ENCODE peak calls at places on chromosomes 3 and 15, in nine cellular contexts. D, N, G, B, K, I, F, E and C are unnamed samples.

GRCh38 chr3:128226794-128227399 is 73.6 kb downstream of the EEFSEC start:
- DNase-seq in I (no peak), F (no peak), K (no peak), E (no peak), D (no peak), B (peak; percentile 12), N (no peak), G (peak; percentile 42), C (no peak)

GRCh38 chr15:71168163-71168832 is 53.0 kb downstream of the THSD4 start:
- DNase-seq in E (no peak), B (no peak), D (no peak), K (no peak), G (no peak), I (no peak), N (no peak), F (no peak), C (no peak)

GRCh38 chr3:143118630-143119008 is 952 bp upstream of the CHST2 start:
- DNase-seq in K (no peak), G (no peak), B (no peak), D (no peak), E (no peak), N (no peak), I (no peak), F (no peak), C (no peak)

GRCh38 chr15:68578960-68579935 is at the start of gene CORO2B:
- DNase-seq in F (peak; percentile 64), I (no peak), N (no peak), K (peak; percentile 48), B (no peak), D (peak; percentile 18), E (no peak), G (peak; percentile 50), C (no peak)

GRCh38 chr15:96046620-96047240 is 283.8 kb upstream of the NR2F2 start:
- DNase-seq in I (no peak), G (no peak), B (peak; percentile 24), F (no peak), D (no peak), N (no peak), E (no peak), K (no peak), C (no peak)

GRCh38 chr15:101128191-101128590 is 123.7 kb downstream of the CHSY1 start:
- DNase-seq in D (peak; percentile 98), E (no peak), I (no peak), N (no peak), K (no peak), B (no peak), F (no peak), G (peak; percentile 96), C (no peak)

GRCh38 chr3:119700269-119700919 is 2.4 kb upstream of the CFAP91 start:
- DNase-seq in F (no peak), D (peak; percentile 41), K (no peak), E (no peak), I (no peak), B (no peak), N (no peak), G (peak; percentile 39), C (no peak)

GRCh38 chr15:75924576-75924975 is 20.9 kb downstream of the FBXO22 start:
- DNase-seq in E (no peak), G (no peak), I (no peak), F (no peak), N (no peak), B (no peak), D (no peak), K (no peak), C (no peak)

GRCh38 chr15:73957276-73957675 is 31.0 kb downstream of the LOXL1 start:
- DNase-seq in I (no peak), K (no peak), F (no peak), D (no peak), N (no peak), B (no peak), E (no peak), G (no peak), C (no peak)

GRCh38 chr3:130341388-130341787 is 4.1 kb upstream of the COL6A5 start:
- DNase-seq in I (no peak), G (no peak), E (no peak), B (no peak), N (no peak), D (peak; percentile 17), K (no peak), F (no peak), C (no peak)

GRCh38 chr3:141955163-141955562 is 78.7 kb downstream of the ATP1B3 start:
- DNase-seq in K (no peak), N (no peak), F (no peak), G (no peak), I (no peak), B (no peak), D (peak; percentile 50), E (no peak), C (no peak)

GRCh38 chr3:20350449-20350848 is 164.4 kb upstream of the SGO1 start:
- DNase-seq in G (no peak), I (no peak), N (no peak), D (no peak), K (no peak), E (no peak), B (no peak), F (no peak), C (no peak)

GRCh38 chr3:43180027-43180426 is 74.1 kb upstream of the POMGNT2 start:
- DNase-seq in G (peak; percentile 94), D (peak; percentile 99), K (no peak), N (no peak), E (no peak), B (peak; percentile 12), I (no peak), F (no peak), C (no peak)

GRCh38 chr15:80264031-80264430 is 12.0 kb upstream of the CTXND1 start:
- DNase-seq in I (no peak), D (peak; percentile 29), N (no peak), G (peak; percentile 36), F (no peak), B (no peak), E (no peak), K (no peak), C (no peak)

GRCh38 chr3:117399311-117400068 is 689.9 kb downstream of the TUSC7 start:
- DNase-seq in K (no peak), I (no peak), N (no peak), E (peak; percentile 70), D (peak; percentile 21), G (peak; percentile 16), F (no peak), B (no peak), C (no peak)

GRCh38 chr15:95291878-95292472 is 1038.5 kb upstream of the NR2F2 start:
- DNase-seq in B (peak; percentile 40), I (no peak), F (no peak), K (no peak), E (no peak), G (peak; percentile 57), D (peak; percentile 54), N (no peak), C (no peak)

GRCh38 chr3:150843241-150843640 is 62.0 kb downstream of the MINDY4B start:
- DNase-seq in N (no peak), B (no peak), F (no peak), G (no peak), E (no peak), D (no peak), I (no peak), K (no peak), C (no peak)

GRCh38 chr3:126835472-126836219 is 131.6 kb downstream of the CHCHD6 start:
- DNase-seq in I (no peak), G (peak; percentile 55), E (no peak), D (peak; percentile 74), F (no peak), B (no peak), K (no peak), N (no peak), C (no peak)

GRCh38 chr3:46851364-46852328 is 11.6 kb downstream of the MYL3 start:
- DNase-seq in N (no peak), E (no peak), G (no peak), F (no peak), D (no peak), K (no peak), B (no peak), I (no peak), C (no peak)

GRCh38 chr15:48059786-48060185 is 61.0 kb upstream of the SLC24A5 start:
- DNase-seq in G (peak; percentile 39), D (peak; percentile 36), I (no peak), E (no peak), F (peak; percentile 64), B (no peak), N (no peak), K (no peak), C (no peak)

GRCh38 chr15:101014276-101014675 is 95.1 kb downstream of the LRRK1 start:
- DNase-seq in E (no peak), F (no peak), D (no peak), G (no peak), I (no peak), N (no peak), B (no peak), K (no peak), C (no peak)

GRCh38 chr15:89366656-89367393 is 32.2 kb upstream of the POLG start:
- DNase-seq in D (no peak), F (no peak), E (no peak), N (no peak), K (no peak), B (no peak), I (no peak), G (no peak), C (no peak)

GRCh38 chr3:186953011-186953487 is 22.7 kb downstream of the ST6GAL1 start:
- DNase-seq in G (peak; percentile 69), D (peak; percentile 52), E (no peak), I (no peak), B (no peak), F (no peak), K (no peak), N (no peak), C (no peak)

GRCh38 chr3:141796436-141797166 is 33.4 kb downstream of the GRK7 start:
- DNase-seq in F (no peak), I (peak; percentile 55), G (no peak), E (no peak), N (peak; percentile 39), B (no peak), K (no peak), D (peak; percentile 55), C (peak; percentile 50)

GRCh38 chr3:128170866-128171516 is 17.7 kb downstream of the EEFSEC start:
- DNase-seq in N (no peak), D (peak; percentile 82), K (peak; percentile 69), F (peak; percentile 20), B (peak; percentile 76), E (no peak), G (peak; percentile 88), I (no peak), C (no peak)

GRCh38 chr15:68187559-68187958 is 17.6 kb downstream of the CALML4 start:
- DNase-seq in E (no peak), N (no peak), I (no peak), G (peak; percentile 93), F (no peak), K (peak; percentile 64), B (no peak), D (peak; percentile 87), C (no peak)

GRCh38 chr3:104951426-104951825 is 415.3 kb upstream of the ALCAM start:
- DNase-seq in D (peak; percentile 89), E (no peak), N (no peak), K (no peak), B (no peak), F (no peak), I (no peak), G (peak; percentile 48), C (no peak)

GRCh38 chr3:30691249-30691880 is 85.0 kb downstream of the TGFBR2 start:
- DNase-seq in B (no peak), N (no peak), I (no peak), K (no peak), D (no peak), F (no peak), G (no peak), E (no peak), C (no peak)